ENCODE peak calls at places on chromosomes 6 and 20, in eight cellular contexts. M is endothelial cell of umbilical vein, T is lower lobe of right lung, E is K562, L is mucosa of descending colon, W is A549, U is Peyer's patch, V is pancreas. C is an unnamed sample. For H3K9me3 and H3K4me1, the result is how much of the 10 kb centered on the place peaks cover.

GRCh38 chr6:169828176-169828575 is 76.8 kb downstream of the ERMARD start:
- DNase-seq in E (no peak), W (no peak), L (no peak), M (no peak), T (no peak), V (no peak), U (no peak), C (no peak)

GRCh38 chr6:116562614-116563013 is 8.7 kb upstream of the RWDD1 start:
- DNase-seq in M (peak), U (no peak), V (no peak), L (no peak), T (no peak), E (peak), W (no peak), C (no peak)

GRCh38 chr20:8967641-8968245 is 101.1 kb upstream of the PLCB4 start:
- DNase-seq in M (no peak), T (no peak), U (no peak), W (no peak), V (no peak), E (no peak), L (no peak), C (no peak)

GRCh38 chr6:136114661-136115060 is 135.4 kb downstream of the MTFR2 start:
- DNase-seq in L (peak), W (no peak), T (peak), E (no peak), U (no peak), V (no peak), M (no peak), C (no peak)

GRCh38 chr6:112038268-112038667 is 15.6 kb upstream of the CCN6 start:
- DNase-seq in L (no peak), V (no peak), M (no peak), T (no peak), E (no peak), W (no peak), U (no peak), C (no peak)

GRCh38 chr6:137341721-137342195 is 122.6 kb upstream of the IFNGR1 start:
- DNase-seq in M (no peak), U (peak), E (no peak), L (peak), T (peak), W (peak), V (peak), C (peak)

GRCh38 chr20:35904982-35905663 is 49.2 kb downstream of the SCAND1 start:
- DNase-seq in V (no peak), T (no peak), L (no peak), U (no peak), W (no peak), M (no peak), E (no peak), C (no peak)

GRCh38 chr6:134187751-134188150 is 130.2 kb downstream of the SGK1 start:
- DNase-seq in E (no peak), W (no peak), T (no peak), M (no peak), L (no peak), U (no peak), V (no peak), C (no peak)

GRCh38 chr6:30888472-30889137 is 4.3 kb downstream of the DDR1 start:
- DNase-seq in W (no peak), T (no peak), V (no peak), E (peak), M (no peak), L (no peak), U (peak), C (no peak)

GRCh38 chr20:21607971-21608735 is 94.3 kb upstream of the NKX2-2 start:
- DNase-seq in V (no peak), L (peak), W (no peak), U (no peak), E (no peak), T (peak), M (no peak), C (peak)

GRCh38 chr6:167350322-167350721 is 25.4 kb downstream of the TTLL2 start:
- DNase-seq in W (no peak), M (no peak), T (no peak), V (no peak), L (peak), E (no peak), U (no peak), C (no peak)

GRCh38 chr20:35327074-35327976 is 35.1 kb upstream of the FAM83C start:
- DNase-seq in E (no peak), V (no peak), L (no peak), M (peak), W (peak), T (no peak), U (peak), C (no peak)

GRCh38 chr20:8860011-8860495 is 208.8 kb upstream of the PLCB4 start:
- DNase-seq in L (no peak), T (no peak), E (no peak), U (no peak), M (peak), V (no peak), W (peak), C (no peak)

GRCh38 chr20:62197801-62198200 is 15.0 kb downstream of the MTG2 start:
- DNase-seq in U (no peak), T (peak), L (peak), V (no peak), W (no peak), M (no peak), E (no peak), C (no peak)

GRCh38 chr20:8757146-8757545 is 311.7 kb upstream of the PLCB4 start:
- DNase-seq in T (no peak), W (peak), M (no peak), E (no peak), V (no peak), U (no peak), L (no peak), C (no peak)

GRCh38 chr20:49883246-49883802 is 32.0 kb downstream of the SPATA2 start:
- DNase-seq in U (peak), T (no peak), V (no peak), M (no peak), E (no peak), W (no peak), L (no peak), C (no peak)

GRCh38 chr6:24718449-24719124 is 367 bp downstream of the C6orf62 start:
- DNase-seq in V (no peak), W (no peak), E (no peak), U (no peak), T (no peak), M (peak), L (no peak), C (no peak)

GRCh38 chr20:63520939-63521601 is 505 bp downstream of the PPDPF start:
- DNase-seq in E (peak), U (peak), M (peak), L (peak), V (peak), W (peak), T (peak), C (no peak)

GRCh38 chr6:117597755-117598154 is 4.6 kb downstream of the GOPC start:
- DNase-seq in L (no peak), M (no peak), W (no peak), U (no peak), T (no peak), V (no peak), E (no peak), C (no peak)

GRCh38 chr6:5943591-5943990 is 63.1 kb downstream of the NRN1 start:
- DNase-seq in T (no peak), W (no peak), E (no peak), M (no peak), U (no peak), L (no peak), V (no peak), C (no peak)

GRCh38 chr6:109454483-109455160 is 950 bp downstream of the MICAL1 start:
- DNase-seq in W (no peak), V (no peak), M (no peak), L (peak), T (peak), E (no peak), U (peak), C (no peak)

GRCh38 chr6:28585335-28585734 is 59.7 kb downstream of the GPX5 start:
- DNase-seq in L (no peak), T (no peak), M (no peak), W (no peak), U (no peak), V (no peak), E (peak), C (no peak)

GRCh38 chr6:46993846-46994245 is 48.3 kb downstream of the ADGRF1 start:
- DNase-seq in W (peak), T (no peak), L (no peak), U (no peak), E (no peak), V (no peak), M (peak), C (no peak)

GRCh38 chr6:150969901-150970300 is 104.4 kb downstream of the MTHFD1L start:
- DNase-seq in W (no peak), M (no peak), V (no peak), E (no peak), T (no peak), L (no peak), U (no peak), C (no peak)

DNA sequence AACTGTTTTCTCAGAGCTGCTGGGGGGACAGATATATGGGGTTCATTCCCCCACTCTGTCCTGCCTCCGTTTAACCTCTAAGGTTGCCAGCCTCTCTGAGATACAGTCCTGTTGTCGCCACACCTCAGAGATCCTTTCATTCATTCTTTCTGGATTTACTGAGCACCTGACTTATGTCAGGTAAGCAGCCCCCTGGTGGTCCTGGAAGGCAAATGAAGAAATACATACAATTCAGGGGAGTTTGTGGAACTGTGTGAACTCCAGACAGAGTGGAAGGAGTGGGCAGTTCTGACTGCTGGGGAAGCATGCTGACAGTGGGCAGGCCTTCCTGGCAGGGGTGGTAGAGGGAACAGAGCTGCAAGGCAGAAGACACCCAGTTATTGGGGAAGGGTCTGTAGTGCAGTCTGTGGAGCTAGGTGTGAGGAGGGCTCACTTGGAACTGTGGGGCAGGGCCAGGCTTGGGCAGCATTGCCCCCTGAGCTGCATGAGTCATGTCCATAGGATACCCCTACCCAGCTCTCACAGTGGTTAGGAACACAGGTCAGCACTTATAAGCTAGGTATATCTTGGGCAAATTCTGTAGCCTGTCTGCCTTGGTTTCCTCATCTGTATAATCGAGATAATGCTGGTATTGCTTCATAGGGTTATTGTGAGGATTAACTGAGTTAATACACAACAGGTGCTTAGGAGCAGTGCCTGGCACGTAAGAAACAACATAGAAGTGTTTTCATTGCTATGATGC is 12.8 kb upstream of the SGK2 start:
- DNase-seq in U (peak), L (no peak), W (no peak), T (no peak), E (no peak), V (no peak), M (no peak), C (no peak)
- H3K9me3 ChIP-seq in U (under half), L (under half), W (under half), T (under half), E (under half), V (under half), M (under half), C (under half)

GRCh38 chr20:41035207-41035606 is 6.6 kb downstream of the TOP1 start:
- DNase-seq in V (no peak), E (no peak), W (no peak), M (no peak), U (no peak), T (no peak), L (no peak), C (no peak)
- H3K4me1 ChIP-seq in V (under half), E (under half), W (half or more), M (under half), U (under half), T (half or more), L (under half), C (half or more)

DNA sequence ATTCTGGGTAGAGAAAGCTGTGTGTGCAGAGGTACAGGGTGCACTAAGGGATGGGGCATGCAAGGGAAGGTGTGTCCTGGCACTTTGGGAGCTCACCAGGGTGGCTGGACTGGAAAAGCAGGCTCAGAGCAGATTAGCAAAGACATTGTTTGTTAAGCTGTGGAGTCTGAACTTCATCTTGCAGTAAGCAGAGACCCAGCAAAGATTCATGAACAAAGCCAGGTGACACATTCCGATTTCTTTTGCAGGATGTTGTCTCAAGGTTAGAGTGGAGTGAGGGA is 28.8 kb downstream of the DUSP22 start:
- DNase-seq in T (no peak), W (no peak), V (no peak), E (no peak), U (no peak), M (no peak), L (no peak), C (no peak)
- H3K9me3 ChIP-seq in T (under half), W (under half), V (under half), E (under half), U (under half), M (under half), L (under half), C (under half)

GRCh38 chr20:31954500-31954899 is 2.7 kb upstream of the PDRG1 start:
- DNase-seq in V (no peak), T (no peak), M (no peak), U (no peak), W (no peak), L (no peak), E (no peak), C (no peak)
- H3K4me1 ChIP-seq in V (under half), T (under half), M (under half), U (under half), W (under half), L (under half), E (under half), C (under half)

C was measured in gastrocnemius medialis.